ENCODE peak calls at places on chromosomes 7 and 10, in eight cellular contexts. V is body of pancreas; X is BE2C; M is cardiac fibroblast; G is CD8-positive, alpha-beta T cell; F is PC-3; U is GM12865; K is A549. E is an unnamed sample.

GRCh38 chr7:10708447-10708846 is 265.2 kb upstream of the PHF14 start:
- DNase-seq in V (peak), X (peak), M (no peak), G (no peak), F (peak), U (peak), K (no peak), E (no peak)

GRCh38 chr10:86362129-86362527 is 4.5 kb downstream of the GRID1 start:
- DNase-seq in V (peak), X (no peak), M (no peak), G (no peak), F (no peak), U (no peak), K (no peak), E (no peak)

GRCh38 chr7:80218723-80219122 is 84.1 kb downstream of the GNAI1 start:
- DNase-seq in V (no peak), X (no peak), M (peak), G (no peak), F (peak), U (no peak), K (peak), E (no peak)

GRCh38 chr7:138902156-138902555 is 79.0 kb downstream of the KIAA1549 start:
- DNase-seq in V (no peak), X (no peak), M (no peak), G (no peak), F (no peak), U (no peak), K (no peak), E (no peak)

GRCh38 chr7:157807510-157807909 is 470.7 kb downstream of the DNAJB6 start:
- DNase-seq in V (no peak), X (no peak), M (no peak), G (no peak), F (peak), U (no peak), K (no peak), E (peak)

GRCh38 chr7:122674502-122674901 is 24.4 kb downstream of the RNF133 start:
- DNase-seq in V (no peak), X (no peak), M (peak), G (no peak), F (peak), U (no peak), K (no peak), E (peak)

GRCh38 chr7:43110790-43111362 is 1.6 kb upstream of the HECW1 start:
- DNase-seq in V (no peak), X (no peak), M (no peak), G (no peak), F (no peak), U (peak), K (no peak), E (no peak)

GRCh38 chr7:92698237-92698841 is 108.1 kb upstream of the FAM133B start:
- DNase-seq in V (peak), X (peak), M (peak), G (no peak), F (no peak), U (no peak), K (peak), E (peak)

GRCh38 chr7:80997841-80998240 is 79.0 kb upstream of the SEMA3C start:
- DNase-seq in V (no peak), X (peak), M (no peak), G (no peak), F (no peak), U (no peak), K (no peak), E (no peak)

GRCh38 chr10:3902054-3902808 is 117.2 kb upstream of the KLF6 start:
- DNase-seq in V (no peak), X (no peak), M (peak), G (peak), F (peak), U (peak), K (no peak), E (no peak)

GRCh38 chr10:25758041-25758457 is 176.0 kb upstream of the MYO3A start:
- DNase-seq in V (peak), X (peak), M (peak), G (no peak), F (peak), U (peak), K (peak), E (peak)

GRCh38 chr7:22660732-22661131 is 66.3 kb upstream of the IL6 start:
- DNase-seq in V (no peak), X (no peak), M (no peak), G (no peak), F (peak), U (peak), K (no peak), E (no peak)

GRCh38 chr7:7931626-7932025 is 37.0 kb upstream of the GLCCI1 start:
- DNase-seq in V (no peak), X (no peak), M (no peak), G (no peak), F (no peak), U (no peak), K (no peak), E (no peak)

GRCh38 chr10:18786458-18786857 is 127.2 kb downstream of the ARL5B start:
- DNase-seq in V (no peak), X (no peak), M (no peak), G (no peak), F (no peak), U (no peak), K (no peak), E (no peak)

GRCh38 chr10:97578171-97578844 is 5.7 kb downstream of the ANKRD2 start:
- DNase-seq in V (no peak), X (no peak), M (no peak), G (no peak), F (no peak), U (no peak), K (no peak), E (no peak)

GRCh38 chr10:114279886-114280644 is 41.0 kb downstream of the VWA2 start:
- DNase-seq in V (no peak), X (no peak), M (no peak), G (no peak), F (peak), U (no peak), K (no peak), E (no peak)

GRCh38 chr10:11225935-11226334 is 208.3 kb downstream of the CELF2 start:
- DNase-seq in V (no peak), X (no peak), M (no peak), G (no peak), F (no peak), U (peak), K (no peak), E (no peak)

GRCh38 chr7:77570330-77571011 is 33.4 kb downstream of the PTPN12 start:
- DNase-seq in V (no peak), X (no peak), M (peak), G (no peak), F (peak), U (peak), K (no peak), E (peak)

GRCh38 chr7:30699706-30700495 is 17.6 kb upstream of the CRHR2 start:
- DNase-seq in V (no peak), X (no peak), M (no peak), G (no peak), F (no peak), U (no peak), K (no peak), E (no peak)

GRCh38 chr7:100561491-100562194 is 12.1 kb downstream of the SAP25 start:
- DNase-seq in V (no peak), X (no peak), M (no peak), G (no peak), F (no peak), U (no peak), K (no peak), E (no peak)

GRCh38 chr10:110525349-110526260 is 27.9 kb downstream of the DUSP5 start:
- DNase-seq in V (no peak), X (no peak), M (peak), G (no peak), F (peak), U (no peak), K (no peak), E (no peak)

GRCh38 chr7:35258125-35258890 is 4.4 kb upstream of the TBX20 start:
- DNase-seq in V (no peak), X (no peak), M (no peak), G (no peak), F (no peak), U (no peak), K (no peak), E (no peak)

GRCh38 chr7:138584283-138584682 is 116.9 kb downstream of the SVOPL start:
- DNase-seq in V (no peak), X (no peak), M (peak), G (no peak), F (no peak), U (no peak), K (no peak), E (no peak)

GRCh38 chr7:155461631-155462030 is 3.7 kb downstream of the EN2 start:
- DNase-seq in V (no peak), X (no peak), M (no peak), G (no peak), F (no peak), U (no peak), K (no peak), E (no peak)

GRCh38 chr7:55073051-55073511 is 54.3 kb downstream of the EGFR start:
- DNase-seq in V (no peak), X (no peak), M (peak), G (no peak), F (peak), U (peak), K (no peak), E (no peak)

GRCh38 chr10:13658256-13658655 is 71.5 kb downstream of the PRPF18 start:
- DNase-seq in V (no peak), X (no peak), M (no peak), G (no peak), F (no peak), U (no peak), K (no peak), E (no peak)

GRCh38 chr7:33906697-33907096 is 1.4 kb downstream of the BMPER start:
- DNase-seq in V (no peak), X (no peak), M (no peak), G (no peak), F (no peak), U (no peak), K (no peak), E (no peak)

GRCh38 chr10:91799580-91799975 is 1.4 kb downstream of the TNKS2 start:
- DNase-seq in V (no peak), X (no peak), M (peak), G (no peak), F (peak), U (no peak), K (peak), E (no peak)

GRCh38 chr7:5237286-5237685 is 45.5 kb upstream of the SLC29A4 start:
- DNase-seq in V (peak), X (no peak), M (peak), G (no peak), F (no peak), U (peak), K (no peak), E (no peak)

GRCh38 chr10:25725917-25726716 is 207.9 kb upstream of the MYO3A start:
- DNase-seq in V (peak), X (peak), M (peak), G (no peak), F (peak), U (peak), K (peak), E (peak)

GRCh38 chr7:33262476-33262875 is 133.1 kb downstream of the BBS9 start:
- DNase-seq in V (no peak), X (no peak), M (peak), G (no peak), F (no peak), U (no peak), K (no peak), E (no peak)

GRCh38 chr7:130943336-130943901 is 209.4 kb upstream of the KLF14 start:
- DNase-seq in V (no peak), X (no peak), M (peak), G (no peak), F (peak), U (no peak), K (peak), E (peak)

GRCh38 chr10:126434235-126434634 is 46.0 kb upstream of the ADAM12 start:
- DNase-seq in V (no peak), X (no peak), M (no peak), G (no peak), F (no peak), U (no peak), K (no peak), E (no peak)

GRCh38 chr10:120776442-120776841 is 74.7 kb upstream of the WDR11 start:
- DNase-seq in V (no peak), X (no peak), M (no peak), G (no peak), F (no peak), U (no peak), K (no peak), E (no peak)

GRCh38 chr7:90192876-90193765 is 18.4 kb upstream of the STEAP2 start:
- DNase-seq in V (no peak), X (no peak), M (peak), G (no peak), F (no peak), U (no peak), K (no peak), E (no peak)

GRCh38 chr10:73625004-73625883 is 16.0 kb downstream of the MYOZ1 start:
- DNase-seq in V (peak), X (peak), M (peak), G (no peak), F (peak), U (no peak), K (peak), E (no peak)

GRCh38 chr10:103795634-103796265 is 59.6 kb downstream of the SH3PXD2A start:
- DNase-seq in V (no peak), X (no peak), M (no peak), G (no peak), F (no peak), U (no peak), K (no peak), E (no peak)
- H3K4me3 ChIP-seq in V (no peak), X (no peak), M (no peak), G (no peak), F (no peak), U (no peak), K (no peak), E (no peak)

GRCh38 chr7:65750511-65751344 is 122.1 kb upstream of the VKORC1L1 start:
- DNase-seq in V (peak), X (peak), M (peak), G (peak), F (peak), U (peak), K (peak), E (peak)
- TF ChIP-seq CTCF in V (no peak), X (no peak), M (no peak), G (no peak), F (no peak), U (no peak), K (no peak), E (no peak)

GRCh38 chr7:12391922-12392615 is 11.6 kb downstream of the VWDE start:
- DNase-seq in V (no peak), X (no peak), M (no peak), G (no peak), F (no peak), U (no peak), K (no peak), E (no peak)
- H3K4me3 ChIP-seq in V (no peak), X (no peak), M (no peak), G (no peak), F (no peak), U (no peak), K (no peak), E (no peak)

GRCh38 chr7:24582171-24582570 is 8.9 kb downstream of the PALS2 start:
- DNase-seq in V (no peak), X (no peak), M (no peak), G (no peak), F (no peak), U (no peak), K (no peak), E (no peak)

GRCh38 chr7:24591152-24591551 is 17.9 kb downstream of the PALS2 start:
- DNase-seq in V (no peak), X (no peak), M (no peak), G (no peak), F (no peak), U (peak), K (no peak), E (no peak)

GRCh38 chr7:24587853-24588252 is 14.6 kb downstream of the PALS2 start:
- DNase-seq in V (no peak), X (peak), M (no peak), G (peak), F (peak), U (peak), K (no peak), E (no peak)
- TF ChIP-seq CTCF in V (no peak), X (peak), M (peak), G (peak), F (peak), U (peak), K (peak), E (peak)

GRCh38 chr7:158957921-158958471 is 101.6 kb downstream of the DYNC2I1 start:
- DNase-seq in V (peak), X (no peak), M (no peak), G (no peak), F (peak), U (peak), K (no peak), E (no peak)
- H3K4me3 ChIP-seq in V (no peak), X (peak), M (no peak), G (peak), F (peak), U (no peak), K (no peak), E (no peak)

GRCh38 chr7:109076561-109076960 is 506.9 kb downstream of the DNAJB9 start:
- DNase-seq in V (no peak), X (no peak), M (no peak), G (no peak), F (no peak), U (no peak), K (no peak), E (no peak)
- TF ChIP-seq CTCF in V (no peak), X (no peak), M (no peak), G (no peak), F (no peak), U (no peak), K (no peak), E (no peak)

DNA sequence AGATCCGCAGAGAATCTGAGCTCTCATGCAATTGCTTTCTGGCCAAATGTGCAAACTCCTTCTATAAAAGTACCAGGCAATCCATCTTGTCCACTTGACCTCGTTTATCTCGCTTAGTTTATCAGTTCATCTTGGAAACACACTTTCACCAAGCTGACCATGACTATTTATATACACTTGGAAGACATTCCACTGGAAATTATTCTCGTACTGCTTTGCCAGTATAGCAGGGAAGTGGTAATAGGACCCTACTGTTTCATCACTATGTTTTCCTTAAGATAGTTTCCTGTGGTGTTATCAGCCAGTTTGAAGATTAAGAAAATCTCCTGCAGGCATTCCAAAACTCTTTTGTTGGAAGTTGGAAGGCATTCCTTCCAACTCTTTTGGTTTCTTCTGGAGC is 115.3 kb upstream of the FAM171A1 start:
- DNase-seq in V (no peak), X (no peak), M (no peak), G (no peak), F (no peak), U (no peak), K (no peak), E (peak)
- H3K4me3 ChIP-seq in V (no peak), X (no peak), M (no peak), G (no peak), F (no peak), U (no peak), K (no peak), E (no peak)

GRCh38 chr7:36314491-36314890 is 75.2 kb upstream of the ANLN start:
- DNase-seq in V (no peak), X (no peak), M (no peak), G (no peak), F (no peak), U (no peak), K (no peak), E (no peak)

GRCh38 chr7:36312064-36312914 is 77.4 kb upstream of the ANLN start:
- DNase-seq in V (peak), X (no peak), M (no peak), G (no peak), F (no peak), U (peak), K (no peak), E (no peak)

GRCh38 chr7:36313607-36314006 is 76.1 kb upstream of the ANLN start:
- DNase-seq in V (no peak), X (no peak), M (no peak), G (no peak), F (no peak), U (no peak), K (no peak), E (no peak)

GRCh38 chr7:36311539-36311938 is 78.1 kb upstream of the ANLN start:
- DNase-seq in V (no peak), X (no peak), M (no peak), G (no peak), F (no peak), U (no peak), K (no peak), E (no peak)

DNA sequence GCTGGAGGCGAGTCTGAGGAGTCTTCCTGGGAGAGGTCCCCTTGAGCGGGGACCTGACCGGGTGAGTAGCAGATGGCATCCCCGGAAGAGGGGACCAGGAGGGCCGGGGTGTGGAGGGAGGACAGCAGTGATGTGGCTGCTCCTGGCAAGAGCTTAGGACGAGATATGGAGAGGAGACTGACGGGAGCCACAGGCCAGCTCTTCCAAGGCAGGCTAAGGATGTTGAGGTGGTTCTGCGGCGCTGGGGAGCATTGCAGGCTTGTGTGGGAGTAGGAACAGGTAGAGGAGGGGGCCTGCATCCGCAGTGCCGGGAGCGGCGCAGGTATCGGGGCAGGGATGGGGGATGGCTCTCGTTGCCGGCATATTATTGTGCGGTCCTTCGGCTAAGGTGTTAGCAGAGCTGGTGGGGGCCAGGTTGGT is 76.7 kb upstream of the ANLN start:
- DNase-seq in V (no peak), X (no peak), M (no peak), G (no peak), F (no peak), U (no peak), K (no peak), E (no peak)
- TF ChIP-seq CTCF in V (no peak), X (no peak), M (no peak), G (no peak), F (no peak), U (no peak), K (no peak), E (peak)

GRCh38 chr7:379456-380225 is 89.7 kb downstream of the FOXL3 start:
- DNase-seq in V (peak), X (no peak), M (no peak), G (no peak), F (no peak), U (no peak), K (no peak), E (no peak)

GRCh38 chr7:380724-381210 is 90.8 kb downstream of the FOXL3 start:
- DNase-seq in V (peak), X (no peak), M (no peak), G (no peak), F (no peak), U (no peak), K (no peak), E (no peak)

GRCh38 chr7:378551-379455 is 88.8 kb downstream of the FOXL3 start:
- DNase-seq in V (peak), X (no peak), M (no peak), G (no peak), F (no peak), U (no peak), K (no peak), E (no peak)

GRCh38 chr7:380226-380550 is 90.2 kb downstream of the FOXL3 start:
- DNase-seq in V (no peak), X (no peak), M (no peak), G (no peak), F (no peak), U (peak), K (no peak), E (no peak)

GRCh38 chr7:381211-382117 is 91.5 kb downstream of the FOXL3 start:
- DNase-seq in V (peak), X (no peak), M (no peak), G (no peak), F (no peak), U (no peak), K (no peak), E (no peak)
- H3K4me3 ChIP-seq in V (no peak), X (no peak), M (no peak), G (peak), F (no peak), U (no peak), K (no peak), E (no peak)

DNA sequence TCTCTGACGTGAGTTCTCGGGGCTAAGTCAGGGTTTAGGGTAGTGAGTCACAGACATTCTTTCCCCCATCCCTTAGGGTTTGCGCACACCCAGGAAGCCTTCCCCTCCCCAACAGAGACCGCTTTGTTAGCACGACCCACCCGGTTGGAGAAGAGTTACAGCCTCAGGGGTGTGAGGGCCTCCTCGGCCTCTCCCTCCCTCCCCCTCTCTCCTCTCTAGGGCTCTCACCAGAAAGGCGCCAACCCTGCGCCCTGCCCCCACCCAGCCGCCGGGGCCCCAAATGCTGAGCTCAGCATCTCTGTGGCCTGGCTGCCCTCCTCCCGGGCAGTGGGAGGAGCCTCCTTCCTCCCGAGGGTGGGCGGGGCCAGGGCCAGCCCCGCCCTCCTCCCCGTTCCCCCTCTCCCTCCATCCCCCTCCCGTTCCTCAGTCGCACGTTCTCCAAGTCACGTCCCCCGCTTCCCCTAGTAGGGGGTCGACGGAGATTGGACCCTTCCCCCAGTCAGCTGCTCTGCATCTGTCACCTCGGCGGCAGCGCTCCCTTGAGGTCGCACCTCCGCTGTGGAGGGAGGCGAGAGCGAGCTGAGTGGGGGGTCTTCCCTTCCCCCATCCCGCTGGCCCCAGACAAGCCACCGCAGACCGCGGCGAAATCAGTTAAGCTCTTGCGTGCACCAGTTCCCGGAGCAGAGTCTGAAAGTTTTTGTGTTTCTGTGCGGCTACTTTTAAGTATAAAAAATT is 13.0 kb upstream of the DDIT4 start:
- DNase-seq in V (peak), X (peak), M (peak), G (peak), F (peak), U (peak), K (peak), E (peak)
- TF ChIP-seq CTCF in V (no peak), X (no peak), M (no peak), G (no peak), F (no peak), U (peak), K (no peak), E (no peak)

E was measured in astrocyte of the cerebellum.